ENCODE peak calls at places on chromosomes 12 and 14, in nine cellular contexts. H is aorta; J is pancreas; T is dorsolateral prefrontal cortex; Q is CD8-positive, alpha-beta memory T cell; I is body of pancreas; Z is adipocyte; D is mesenchymal stem cell; G is tibial nerve. W is an unnamed sample.
A peak's percentile ranks its signal among the peaks of the same experiment; 100 is the strongest.

GRCh38 chr12:77645966-77646598 is 184.6 kb upstream of the NAV3 start:
- DNase-seq in H (no peak), J (no peak), T (no peak), Q (no peak), I (no peak), Z (no peak), D (no peak), G (no peak), W (no peak)

GRCh38 chr12:63066136-63066535 is 84.9 kb downstream of the AVPR1A start:
- DNase-seq in H (no peak), J (no peak), T (no peak), Q (no peak), I (no peak), Z (no peak), D (no peak), G (no peak), W (no peak)

GRCh38 chr12:98592825-98593322 is 612 bp upstream of the SLC25A3 start:
- DNase-seq in H (no peak), J (no peak), T (no peak), Q (no peak), I (no peak), Z (no peak), D (no peak), G (no peak), W (no peak)

GRCh38 chr12:45183263-45183662 is 32.6 kb upstream of the ANO6 start:
- DNase-seq in H (no peak), J (no peak), T (no peak), Q (no peak), I (no peak), Z (peak; percentile 67), D (peak; percentile 18), G (no peak), W (no peak)

GRCh38 chr12:88810806-88811205 is 230.5 kb upstream of the KITLG start:
- DNase-seq in H (no peak), J (no peak), T (no peak), Q (no peak), I (no peak), Z (no peak), D (peak; percentile 4), G (no peak), W (no peak)

GRCh38 chr12:90828621-90829020 is 126.4 kb downstream of the CCER1 start:
- DNase-seq in H (no peak), J (no peak), T (no peak), Q (no peak), I (no peak), Z (no peak), D (no peak), G (no peak), W (no peak)

GRCh38 chr14:66540038-66540437 is 32.1 kb downstream of the GPHN start:
- DNase-seq in H (no peak), J (no peak), T (no peak), Q (no peak), I (no peak), Z (no peak), D (no peak), G (no peak), W (no peak)

GRCh38 chr14:96246535-96246839 is 9.5 kb upstream of the BDKRB1 start:
- DNase-seq in H (no peak), J (no peak), T (no peak), Q (no peak), I (no peak), Z (peak; percentile 93), D (peak; percentile 99), G (no peak), W (peak; percentile 75)

GRCh38 chr12:19574606-19575005 is 135.3 kb downstream of the AEBP2 start:
- DNase-seq in H (no peak), J (no peak), T (no peak), Q (no peak), I (no peak), Z (no peak), D (no peak), G (no peak), W (no peak)

GRCh38 chr12:15276088-15276698 is 46.1 kb upstream of the PTPRO start:
- DNase-seq in H (no peak), J (peak; percentile 29), T (no peak), Q (no peak), I (no peak), Z (peak; percentile 70), D (peak; percentile 51), G (peak; percentile 69), W (peak; percentile 12)

GRCh38 chr12:2490746-2491145 is 304.0 kb upstream of the FKBP4 start:
- DNase-seq in H (no peak), J (no peak), T (no peak), Q (no peak), I (no peak), Z (no peak), D (no peak), G (no peak), W (no peak)

GRCh38 chr12:2493086-2493485 is 301.7 kb upstream of the FKBP4 start:
- DNase-seq in H (no peak), J (no peak), T (no peak), Q (no peak), I (no peak), Z (no peak), D (no peak), G (no peak), W (no peak)

GRCh38 chr12:2489266-2489665 is 305.5 kb upstream of the FKBP4 start:
- DNase-seq in H (no peak), J (no peak), T (no peak), Q (no peak), I (no peak), Z (no peak), D (no peak), G (no peak), W (no peak)

GRCh38 chr12:2494490-2495192 is 300.1 kb upstream of the FKBP4 start:
- DNase-seq in H (no peak), J (no peak), T (no peak), Q (no peak), I (no peak), Z (no peak), D (no peak), G (peak; percentile 41), W (no peak)

GRCh38 chr12:2492166-2492705 is 302.5 kb upstream of the FKBP4 start:
- DNase-seq in H (no peak), J (no peak), T (no peak), Q (no peak), I (no peak), Z (no peak), D (no peak), G (no peak), W (no peak)
- H3K27me3 ChIP-seq in H (no peaks in the 10 kb centered on the region), J (no peaks in the 10 kb centered on the region), T (no peaks in the 10 kb centered on the region), Q (no peaks in the 10 kb centered on the region), I (no peaks in the 10 kb centered on the region), Z (no peaks in the 10 kb centered on the region), D (peaks cover 11% of the 10 kb centered on the region), G (no peaks in the 10 kb centered on the region), W (no peaks in the 10 kb centered on the region)

DNA sequence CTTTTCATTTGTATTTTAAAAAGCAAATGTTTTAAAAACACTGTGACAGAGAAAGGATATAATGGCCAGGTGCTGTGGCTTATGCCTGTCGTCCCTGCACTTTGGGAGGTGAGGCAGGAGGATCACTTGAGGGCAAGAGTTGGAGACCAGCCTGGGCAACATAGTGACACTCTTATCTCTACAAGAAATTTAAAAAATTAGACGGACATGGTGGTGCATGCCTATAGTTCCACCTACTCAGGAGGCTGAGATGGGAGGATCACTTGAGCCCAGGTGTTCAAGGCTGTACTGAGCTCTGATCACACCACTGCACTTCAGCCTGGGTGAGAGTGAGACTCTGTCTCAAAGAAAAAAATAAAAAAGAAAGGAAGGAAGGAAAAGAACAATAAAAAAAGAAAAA is 7.8 kb downstream of the RFX4 start:
- DNase-seq in H (no peak), J (no peak), T (no peak), Q (no peak), I (no peak), Z (no peak), D (no peak), G (no peak), W (no peak)
- H3K27me3 ChIP-seq in H (no peaks in the 10 kb centered on the region), J (no peaks in the 10 kb centered on the region), T (peaks cover 12% of the 10 kb centered on the region), Q (peaks cover 16% of the 10 kb centered on the region), I (no peaks in the 10 kb centered on the region), Z (peaks cover 67% of the 10 kb centered on the region), D (peaks cover 75% of the 10 kb centered on the region), G (no peaks in the 10 kb centered on the region), W (peaks cover 38% of the 10 kb centered on the region)

GRCh38 chr12:466039-466438 is 6.3 kb downstream of the B4GALNT3 start:
- DNase-seq in H (peak; percentile 79), J (no peak), T (no peak), Q (no peak), I (no peak), Z (no peak), D (no peak), G (no peak), W (no peak)
- H3K27me3 ChIP-seq in H (no peaks in the 10 kb centered on the region), J (no peaks in the 10 kb centered on the region), T (no peaks in the 10 kb centered on the region), Q (no peaks in the 10 kb centered on the region), I (no peaks in the 10 kb centered on the region), Z (peaks cover 41% of the 10 kb centered on the region), D (peaks cover 21% of the 10 kb centered on the region), G (no peaks in the 10 kb centered on the region), W (peaks cover 21% of the 10 kb centered on the region)

GRCh38 chr14:60652674-60653387 is 3.6 kb upstream of the SIX1 start:
- DNase-seq in H (no peak), J (no peak), T (no peak), Q (no peak), I (no peak), Z (no peak), D (no peak), G (no peak), W (no peak)

GRCh38 chr14:60653388-60653690 is 4.1 kb upstream of the SIX1 start:
- DNase-seq in H (no peak), J (no peak), T (no peak), Q (no peak), I (no peak), Z (no peak), D (no peak), G (no peak), W (no peak)

GRCh38 chr14:60655114-60655897 is 6.0 kb upstream of the SIX1 start:
- DNase-seq in H (no peak), J (no peak), T (no peak), Q (no peak), I (no peak), Z (peak; percentile 38), D (no peak), G (no peak), W (no peak)

GRCh38 chr14:60654303-60654925 is 5.1 kb upstream of the SIX1 start:
- DNase-seq in H (no peak), J (no peak), T (no peak), Q (no peak), I (no peak), Z (peak; percentile 92), D (no peak), G (no peak), W (no peak)

GRCh38 chr14:60653709-60654161 is 4.5 kb upstream of the SIX1 start:
- DNase-seq in H (no peak), J (no peak), T (no peak), Q (no peak), I (no peak), Z (no peak), D (no peak), G (no peak), W (no peak)
- H3K27me3 ChIP-seq in H (no peaks in the 10 kb centered on the region), J (peaks cover 13% of the 10 kb centered on the region), T (peaks cover 19% of the 10 kb centered on the region), Q (peaks cover 78% of the 10 kb centered on the region), I (peaks cover 52% of the 10 kb centered on the region), Z (peaks cover 27% of the 10 kb centered on the region), D (no peaks in the 10 kb centered on the region), G (no peaks in the 10 kb centered on the region), W (no peaks in the 10 kb centered on the region)

GRCh38 chr14:80954771-80955299 is 586 bp upstream of the TSHR start:
- DNase-seq in H (peak; percentile 91), J (peak; percentile 82), T (peak; percentile 81), Q (peak; percentile 70), I (peak; percentile 80), Z (peak; percentile 94), D (peak; percentile 83), G (peak; percentile 90), W (peak; percentile 62)
- H3K27me3 ChIP-seq in H (peaks cover 2% of the 10 kb centered on the region), J (no peaks in the 10 kb centered on the region), T (no peaks in the 10 kb centered on the region), Q (no peaks in the 10 kb centered on the region), I (no peaks in the 10 kb centered on the region), Z (peaks cover 13% of the 10 kb centered on the region), D (peaks cover 33% of the 10 kb centered on the region), G (no peaks in the 10 kb centered on the region), W (peaks cover 13% of the 10 kb centered on the region)

W was measured in MG63.